ENCODE peak calls at places on chromosomes 12 and 14, in seven cellular contexts. L, B, R, F, T, K and S are unnamed samples.

GRCh38 chr12:91732086-91732485 is 413.6 kb downstream of the BTG1 start:
- DNase-seq in L (no peak), B (no peak), R (no peak), F (no peak), T (no peak), K (no peak), S (no peak)

GRCh38 chr12:113573148-113573547 is 101.5 kb upstream of the LHX5 start:
- DNase-seq in L (no peak), B (no peak), R (no peak), F (no peak), T (no peak), K (no peak), S (no peak)

GRCh38 chr14:67881225-67881624 is 61.6 kb downstream of the RAD51B start:
- DNase-seq in L (no peak), B (no peak), R (no peak), F (no peak), T (no peak), K (no peak), S (no peak)

GRCh38 chr12:79766705-79767464 is 76.1 kb upstream of the PAWR start:
- DNase-seq in L (no peak), B (no peak), R (no peak), F (no peak), T (no peak), K (no peak), S (no peak)

GRCh38 chr12:11758838-11759509 is 109.5 kb downstream of the ETV6 start:
- DNase-seq in L (no peak), B (no peak), R (peak; percentile 83), F (no peak), T (no peak), K (no peak), S (no peak)

GRCh38 chr12:123037791-123038190 is 57.3 kb downstream of the ARL6IP4 start:
- DNase-seq in L (peak; percentile 34), B (no peak), R (no peak), F (no peak), T (no peak), K (peak; percentile 48), S (no peak)

GRCh38 chr14:35213143-35213788 is 78.9 kb upstream of the PSMA6 start:
- DNase-seq in L (no peak), B (no peak), R (peak; percentile 27), F (no peak), T (no peak), K (no peak), S (no peak)

GRCh38 chr12:105820407-105821140 is 318.2 kb downstream of the NUAK1 start:
- DNase-seq in L (no peak), B (no peak), R (peak; percentile 70), F (no peak), T (no peak), K (no peak), S (no peak)

GRCh38 chr12:103387385-103387784 is 108.4 kb downstream of the C12orf42 start:
- DNase-seq in L (no peak), B (no peak), R (no peak), F (no peak), T (no peak), K (no peak), S (no peak)

GRCh38 chr12:132541996-132542395 is 52.0 kb downstream of the FBRSL1 start:
- DNase-seq in L (no peak), B (no peak), R (no peak), F (no peak), T (no peak), K (no peak), S (no peak)

GRCh38 chr12:42145197-42145549 is 499 bp upstream of the GXYLT1 start:
- DNase-seq in L (no peak), B (no peak), R (no peak), F (no peak), T (peak; percentile 37), K (no peak), S (no peak)

GRCh38 chr12:12364787-12365441 is 8.0 kb downstream of the BORCS5 start:
- DNase-seq in L (no peak), B (no peak), R (no peak), F (no peak), T (no peak), K (no peak), S (no peak)

GRCh38 chr12:22333751-22334695 is 484 bp downstream of the ST8SIA1 start:
- DNase-seq in L (no peak), B (no peak), R (no peak), F (no peak), T (peak; percentile 12), K (peak; percentile 77), S (peak; percentile 55)

GRCh38 chr12:45268672-45269406 is 52.9 kb downstream of the ANO6 start:
- DNase-seq in L (peak; percentile 76), B (peak; percentile 35), R (peak; percentile 94), F (no peak), T (no peak), K (peak; percentile 95), S (no peak)
- H3K4me3 ChIP-seq in L (peak overlapping the region; percentile 15), B (no peak overlapping the region), R (no peak overlapping the region), F (no peak overlapping the region), T (no peak overlapping the region), K (no peak overlapping the region), S (no peak overlapping the region)

GRCh38 chr14:95046711-95047681 is 110.3 kb downstream of the DICER1 start:
- DNase-seq in L (peak; percentile 51), B (no peak), R (no peak), F (no peak), T (no peak), K (no peak), S (no peak)
- H3K27ac ChIP-seq in L (no peak overlapping the region), B (no peak overlapping the region), R (no peak overlapping the region), F (no peak overlapping the region), T (no peak overlapping the region), K (no peak overlapping the region), S (no peak overlapping the region)

DNA sequence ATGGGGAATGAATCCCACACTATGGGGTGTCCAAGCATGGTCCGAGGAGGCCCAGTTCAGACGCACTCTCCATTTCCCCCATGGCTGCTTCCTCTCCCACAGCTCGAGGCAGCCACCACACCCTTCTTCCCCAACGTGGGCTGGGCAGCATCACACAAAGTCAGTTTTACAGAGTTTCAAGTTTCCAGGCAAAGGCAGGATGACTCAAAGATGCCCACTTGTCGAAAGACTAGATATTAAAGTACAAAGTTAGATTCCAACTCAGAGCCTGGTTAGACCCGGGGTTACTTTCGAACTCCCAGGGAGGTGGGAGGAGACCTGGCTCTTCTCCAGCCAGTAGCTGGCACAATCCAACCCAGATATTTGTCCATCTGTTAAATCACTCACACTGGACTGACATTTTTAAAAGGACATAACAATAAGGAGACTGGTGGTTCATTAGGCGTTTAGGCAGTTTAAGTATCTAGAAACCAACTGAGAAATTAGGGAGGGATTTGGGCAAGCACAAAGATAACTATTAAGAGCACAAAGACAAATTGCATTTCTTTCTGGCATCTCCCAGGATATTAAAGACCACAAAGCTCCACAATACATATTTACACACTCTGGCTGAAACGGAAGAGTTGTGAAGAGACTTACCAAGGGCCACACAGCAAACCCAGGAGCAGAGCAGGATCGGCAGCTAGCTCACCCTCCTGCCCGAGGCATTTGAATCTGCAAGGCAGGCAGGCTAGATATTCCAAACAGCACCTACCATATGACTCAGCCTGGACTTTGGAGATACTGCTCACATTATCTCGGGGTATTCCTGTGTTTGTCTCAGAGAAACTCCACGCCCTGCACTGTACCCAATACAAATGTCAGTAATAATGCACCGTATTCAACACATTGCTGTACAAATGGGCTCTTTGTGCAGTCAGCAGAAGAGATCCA is 34.8 kb downstream of the TMCC3 start:
- DNase-seq in L (no peak), B (peak; percentile 53), R (peak; percentile 55), F (no peak), T (no peak), K (no peak), S (no peak)
- H3K4me3 ChIP-seq in L (peak overlapping the region; percentile 3), B (peak overlapping the region; percentile 25), R (no peak overlapping the region), F (no peak overlapping the region), T (no peak overlapping the region), K (no peak overlapping the region), S (peak overlapping the region; percentile 45)

GRCh38 chr14:57961793-57962075 is 95.8 kb upstream of the SLC35F4 start:
- DNase-seq in L (no peak), B (no peak), R (no peak), F (no peak), T (no peak), K (no peak), S (no peak)
- H3K27ac ChIP-seq in L (no peak overlapping the region), B (no peak overlapping the region), R (no peak overlapping the region), F (no peak overlapping the region), T (no peak overlapping the region), K (peak overlapping the region; percentile 19), S (no peak overlapping the region)

GRCh38 chr14:79583738-79584405 is 627.4 kb downstream of the DIO2 start:
- DNase-seq in L (no peak), B (no peak), R (peak; percentile 40), F (no peak), T (no peak), K (no peak), S (no peak)
- H3K4me3 ChIP-seq in L (no peak overlapping the region), B (no peak overlapping the region), R (no peak overlapping the region), F (no peak overlapping the region), T (no peak overlapping the region), K (no peak overlapping the region), S (no peak overlapping the region)

DNA sequence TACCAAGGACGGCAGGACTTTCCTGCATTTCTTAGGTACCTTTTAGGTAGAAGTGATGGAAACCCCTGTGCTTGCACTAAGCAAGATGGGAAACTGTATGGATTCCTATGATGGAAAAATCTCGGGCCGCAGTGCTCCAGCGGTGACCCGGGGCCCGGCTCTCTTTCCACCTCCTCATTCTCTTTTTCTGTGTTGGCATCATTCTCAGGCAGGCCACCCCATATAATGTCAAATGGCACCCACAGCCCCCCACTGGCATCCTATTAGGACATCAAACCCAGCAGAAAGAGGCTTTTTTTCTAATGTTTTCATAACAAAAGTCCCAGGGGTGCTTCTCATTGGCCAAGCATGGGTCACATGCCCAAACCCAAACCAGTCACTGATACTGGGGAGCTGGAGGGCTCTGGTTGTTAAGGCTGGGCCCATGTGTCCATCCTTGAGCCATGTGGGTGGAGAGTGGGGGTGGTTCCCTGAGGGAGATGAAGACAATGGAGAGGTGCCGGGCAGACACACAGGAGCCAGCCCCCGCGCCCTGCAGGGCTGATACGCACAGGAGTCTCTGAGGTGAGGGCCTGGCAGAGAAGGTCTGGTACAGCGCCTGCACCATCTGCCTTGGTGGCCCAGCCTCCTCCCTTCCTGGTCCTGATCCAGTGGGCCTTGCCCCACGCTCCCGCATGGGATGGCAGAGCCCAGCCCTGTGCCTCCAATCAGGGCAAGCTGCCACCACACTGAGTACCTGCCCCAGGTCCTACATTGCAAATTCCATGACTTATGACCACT is 142.1 kb downstream of the CALM1 start:
- DNase-seq in L (peak; percentile 53), B (no peak), R (no peak), F (no peak), T (no peak), K (peak; percentile 70), S (no peak)
- H3K27ac ChIP-seq in L (no peak overlapping the region), B (no peak overlapping the region), R (no peak overlapping the region), F (no peak overlapping the region), T (no peak overlapping the region), K (no peak overlapping the region), S (no peak overlapping the region)

GRCh38 chr14:24442240-24443052 is at the start of gene SDR39U1:
- DNase-seq in L (peak; percentile 97), B (peak; percentile 95), R (peak; percentile 99), F (peak; percentile 96), T (peak; percentile 96), K (peak; percentile 98), S (peak; percentile 95)
- H3K4me3 ChIP-seq in L (peak within 1 kb of the TSS; percentile 55), B (peak within 1 kb of the TSS; percentile 86), R (peak within 1 kb of the TSS; percentile 58), F (peak within 1 kb of the TSS; percentile 96), T (peak within 1 kb of the TSS; percentile 80), K (peak within 1 kb of the TSS; percentile 95), S (peak within 1 kb of the TSS; percentile 92)

GRCh38 chr14:90512332-90512951 is 115.6 kb downstream of the CALM1 start:
- DNase-seq in L (no peak), B (no peak), R (no peak), F (no peak), T (no peak), K (no peak), S (no peak)
- H3K27ac ChIP-seq in L (no peak overlapping the region), B (peak overlapping the region; percentile 60), R (no peak overlapping the region), F (no peak overlapping the region), T (no peak overlapping the region), K (no peak overlapping the region), S (peak overlapping the region; percentile 97)